ENCODE peak calls at places on chromosome 15, in eight cellular contexts. Y is NCI-H1092 treated with DMSO at 0.1 percent for 48 hours; D is IMR-90; M is NCI-H774; S is stimulated activated CD4-positive, alpha-beta T cell treated with anti-CD3 and anti-CD28 coated beads, Interleukin-1b, Interleukin-23, amount 100 ng/mL, for 24 hours; N is LHCN-M2; J is M059J; G is mesenchymal stem cell. F is an unnamed sample.
A peak's percentile ranks its signal among the peaks of the same experiment; 100 is the strongest.

GRCh38 chr15:66006986-66007385 is 137.7 kb downstream of the RAB11A start:
- DNase-seq in N (no peak), Y (no peak), J (peak; percentile 80), M (no peak), G (peak; percentile 6), D (no peak), S (no peak), F (no peak)

GRCh38 chr15:84598250-84598649 is 2.6 kb upstream of the ZSCAN2 start:
- DNase-seq in S (no peak), J (peak; percentile 14), N (peak; percentile 57), M (no peak), Y (no peak), G (peak; percentile 45), D (peak; percentile 24), F (no peak)

GRCh38 chr15:56031836-56032235 is 38.4 kb upstream of the NEDD4 start:
- DNase-seq in M (no peak), S (no peak), N (no peak), J (no peak), G (no peak), Y (no peak), D (no peak), F (no peak)

GRCh38 chr15:41936649-41937567 is 35.4 kb downstream of the EHD4 start:
- DNase-seq in M (no peak), N (no peak), Y (no peak), D (peak; percentile 55), J (no peak), S (peak; percentile 54), G (peak; percentile 95), F (no peak)

GRCh38 chr15:69979783-69980182 is 117.9 kb downstream of the TLE3 start:
- DNase-seq in J (no peak), S (no peak), D (no peak), G (no peak), Y (no peak), N (no peak), M (no peak), F (no peak)

GRCh38 chr15:73540161-73540560 is 93.0 kb downstream of the NPTN start:
- DNase-seq in J (no peak), Y (no peak), D (no peak), M (no peak), N (no peak), G (peak; percentile 25), S (no peak), F (no peak)

GRCh38 chr15:98518823-98519561 is 129.3 kb upstream of the IGF1R start:
- DNase-seq in D (peak; percentile 76), G (peak; percentile 77), M (peak; percentile 35), N (peak; percentile 73), J (peak; percentile 64), Y (peak; percentile 53), S (peak; percentile 16), F (peak; percentile 72)

GRCh38 chr15:101431301-101431700 is 58.2 kb downstream of the PCSK6 start:
- DNase-seq in G (no peak), D (no peak), Y (no peak), M (no peak), S (no peak), J (no peak), N (no peak), F (no peak)

GRCh38 chr15:59553879-59554735 is 57.5 kb upstream of the GCNT3 start:
- DNase-seq in N (peak; percentile 70), Y (no peak), D (no peak), G (peak; percentile 14), S (no peak), M (peak; percentile 47), J (peak; percentile 85), F (peak; percentile 33)

F was measured in COR-L47.